ENCODE peak calls at places on chromosomes 4 and X, in five cellular contexts. X, V, S, M and A are unnamed samples.

GRCh38 chr4:66767442-66767841 is 777.9 kb downstream of the CENPC start:
- DNase-seq in X (no peak), S (no peak), V (no peak), M (no peak), A (no peak)

GRCh38 chr4:82785248-82786003 is 13.2 kb downstream of the SCD5 start:
- DNase-seq in M (no peak), X (peak; percentile 17), S (peak; percentile 60), V (no peak), A (no peak)

GRCh38 chr4:150355404-150355803 is 226.5 kb upstream of the MAB21L2 start:
- DNase-seq in M (no peak), X (no peak), S (no peak), V (no peak), A (no peak)

GRCh38 chr4:1249731-1250526 is 999 bp upstream of the CTBP1 start:
- DNase-seq in X (peak; percentile 49), V (peak; percentile 9), S (peak; percentile 62), M (no peak), A (peak; percentile 74)

GRCh38 chrX:78708171-78708570 is 39.3 kb upstream of the LPAR4 start:
- DNase-seq in M (no peak), V (no peak), X (peak; percentile 46), S (peak; percentile 24), A (peak; percentile 5)

GRCh38 chr4:53863163-53863562 is 201.2 kb downstream of the CHIC2 start:
- DNase-seq in V (no peak), X (no peak), S (peak; percentile 29), M (no peak), A (no peak)

GRCh38 chr4:53656421-53656981 is 65.2 kb upstream of the LNX1 start:
- DNase-seq in S (peak; percentile 42), V (no peak), M (no peak), X (no peak), A (no peak)

GRCh38 chr4:87835192-87835591 is 2.4 kb downstream of the MEPE start:
- DNase-seq in S (peak; percentile 45), M (no peak), X (no peak), V (no peak), A (no peak)

GRCh38 chr4:101259876-101260275 is 87.5 kb downstream of the PPP3CA start:
- DNase-seq in X (no peak), M (no peak), S (no peak), V (no peak), A (no peak)

GRCh38 chr4:169810325-169811323 is 52.9 kb upstream of the HPF1 start:
- DNase-seq in V (peak; percentile 35), S (peak; percentile 76), X (no peak), M (peak; percentile 63), A (no peak)

GRCh38 chr4:154822775-154823174 is 41.7 kb downstream of the RBM46 start:
- DNase-seq in S (peak; percentile 2), M (no peak), X (no peak), V (no peak), A (no peak)

GRCh38 chrX:19110642-19111041 is 11.6 kb downstream of the ADGRG2 start:
- DNase-seq in M (no peak), S (no peak), X (no peak), V (no peak), A (no peak)

GRCh38 chr4:8538703-8539567 is 41.3 kb upstream of the GPR78 start:
- DNase-seq in V (peak; percentile 95), X (no peak), M (no peak), S (peak; percentile 55), A (no peak)

GRCh38 chr4:128859887-128860774 is 50.6 kb downstream of the JADE1 start:
- DNase-seq in M (no peak), S (peak; percentile 84), V (no peak), X (no peak), A (no peak)

GRCh38 chr4:78477276-78477675 is 74.3 kb upstream of the ANXA3 start:
- DNase-seq in M (no peak), S (peak; percentile 35), X (no peak), V (no peak), A (no peak)

GRCh38 chrX:130084651-130085237 is 25.6 kb downstream of the ELF4 start:
- DNase-seq in M (no peak), V (no peak), S (no peak), X (no peak), A (no peak)

GRCh38 chrX:17692709-17693346 is 44.5 kb upstream of the SCML1 start:
- DNase-seq in X (peak; percentile 48), S (peak; percentile 4), V (peak; percentile 33), M (no peak), A (no peak)

GRCh38 chr4:104491396-104491821 is 3.3 kb downstream of the CXXC4 start:
- DNase-seq in M (peak; percentile 69), X (peak; percentile 59), V (no peak), S (peak; percentile 65), A (no peak)

GRCh38 chr4:14650127-14650526 is 352.2 kb upstream of the CPEB2 start:
- DNase-seq in M (no peak), S (peak; percentile 1), X (no peak), V (no peak), A (no peak)

GRCh38 chr4:2962099-2962455 is 1.1 kb downstream of the NOP14 start:
- DNase-seq in X (no peak), S (no peak), V (no peak), M (peak; percentile 14), A (no peak)

GRCh38 chr4:168102403-168102802 is 10.1 kb downstream of the ANXA10 start:
- DNase-seq in V (no peak), S (no peak), M (no peak), X (no peak), A (no peak)

GRCh38 chrX:40446927-40447326 is 133.8 kb upstream of the ATP6AP2 start:
- DNase-seq in S (no peak), M (no peak), X (no peak), V (no peak), A (no peak)

GRCh38 chr4:2290488-2290887 is 28.6 kb upstream of the MXD4 start:
- DNase-seq in V (no peak), X (no peak), S (no peak), M (no peak), A (no peak)

GRCh38 chr4:127505203-127505602 is 127.6 kb upstream of the INTU start:
- DNase-seq in V (no peak), M (no peak), S (peak; percentile 65), X (no peak), A (no peak)

GRCh38 chrX:20515841-20516461 is 249.2 kb upstream of the RPS6KA3 start:
- DNase-seq in V (no peak), M (no peak), S (peak; percentile 79), X (no peak), A (no peak)

GRCh38 chr4:140343303-140343702 is 30.1 kb upstream of the SCOC start:
- DNase-seq in S (no peak), X (no peak), M (no peak), V (no peak), A (no peak)

GRCh38 chr4:121147923-121148443 is 16.1 kb downstream of the TNIP3 start:
- DNase-seq in M (no peak), S (no peak), V (no peak), X (no peak), A (no peak)

GRCh38 chr4:94548571-94548970 is 96.8 kb downstream of the PDLIM5 start:
- DNase-seq in M (no peak), X (no peak), V (no peak), S (peak; percentile 86), A (no peak)

GRCh38 chrX:152635941-152636340 is 1.8 kb upstream of the GABRQ start:
- DNase-seq in V (peak; percentile 5), X (peak; percentile 58), M (peak; percentile 47), S (peak; percentile 12), A (peak; percentile 45)

GRCh38 chr4:15234101-15234500 is 193.7 kb upstream of the C1QTNF7 start:
- DNase-seq in V (no peak), S (peak; percentile 96), X (no peak), M (no peak), A (no peak)

GRCh38 chr4:2044119-2044485 is 15.0 kb upstream of the NAT8L start:
- DNase-seq in X (no peak), S (no peak), M (no peak), V (no peak), A (no peak)

GRCh38 chr4:94650690-94651089 is 107.1 kb upstream of the BMPR1B start:
- DNase-seq in X (no peak), V (no peak), S (no peak), M (no peak), A (no peak)

GRCh38 chrX:112473654-112474053 is 206.1 kb downstream of the LHFPL1 start:
- DNase-seq in S (no peak), V (no peak), M (no peak), X (peak; percentile 36), A (no peak)

GRCh38 chrX:112470551-112470950 is 209.2 kb downstream of the LHFPL1 start:
- DNase-seq in M (no peak), V (no peak), X (no peak), S (no peak), A (no peak)
- H2BK12ac ChIP-seq in M (no peak overlapping the region), V (no peak overlapping the region), X (no peak overlapping the region), S (no peak overlapping the region), A (no peak overlapping the region)

DNA sequence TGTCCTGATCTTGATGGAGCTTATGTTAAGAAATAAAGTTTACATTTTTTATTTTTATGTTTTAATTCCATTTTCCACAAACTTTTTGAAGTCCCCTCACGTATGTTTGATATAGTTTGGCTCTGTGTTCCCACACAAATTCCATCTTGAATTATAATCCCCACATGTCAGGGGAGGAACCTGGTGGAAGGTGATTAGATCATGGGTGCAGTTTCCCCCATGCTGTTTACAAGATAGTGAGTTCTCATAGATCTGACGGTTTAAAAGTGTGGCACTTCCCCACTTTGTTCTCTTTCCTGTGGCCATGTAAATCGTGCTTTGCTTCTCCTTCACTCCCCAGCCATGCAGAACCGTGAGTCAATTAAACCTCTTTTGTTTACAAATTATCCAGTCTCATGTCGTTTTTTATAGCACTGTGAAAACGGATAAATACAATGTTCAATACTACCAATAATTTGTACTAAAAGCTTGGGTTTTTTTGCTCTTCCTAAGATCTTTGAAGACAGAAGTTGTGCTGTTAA is 89.8 kb downstream of the PAPSS1 start:
- DNase-seq in X (no peak), S (no peak), M (no peak), V (no peak), A (no peak)
- H2BK12ac ChIP-seq in X (no peak overlapping the region), S (no peak overlapping the region), M (no peak overlapping the region), V (no peak overlapping the region), A (no peak overlapping the region)

GRCh38 chr4:26298198-26298950 is 22.4 kb upstream of the RBPJ start:
- DNase-seq in M (no peak), S (no peak), X (no peak), V (no peak), A (no peak)
- H2BK12ac ChIP-seq in M (no peak overlapping the region), S (no peak overlapping the region), X (no peak overlapping the region), V (no peak overlapping the region), A (peak overlapping the region; percentile 3)

DNA sequence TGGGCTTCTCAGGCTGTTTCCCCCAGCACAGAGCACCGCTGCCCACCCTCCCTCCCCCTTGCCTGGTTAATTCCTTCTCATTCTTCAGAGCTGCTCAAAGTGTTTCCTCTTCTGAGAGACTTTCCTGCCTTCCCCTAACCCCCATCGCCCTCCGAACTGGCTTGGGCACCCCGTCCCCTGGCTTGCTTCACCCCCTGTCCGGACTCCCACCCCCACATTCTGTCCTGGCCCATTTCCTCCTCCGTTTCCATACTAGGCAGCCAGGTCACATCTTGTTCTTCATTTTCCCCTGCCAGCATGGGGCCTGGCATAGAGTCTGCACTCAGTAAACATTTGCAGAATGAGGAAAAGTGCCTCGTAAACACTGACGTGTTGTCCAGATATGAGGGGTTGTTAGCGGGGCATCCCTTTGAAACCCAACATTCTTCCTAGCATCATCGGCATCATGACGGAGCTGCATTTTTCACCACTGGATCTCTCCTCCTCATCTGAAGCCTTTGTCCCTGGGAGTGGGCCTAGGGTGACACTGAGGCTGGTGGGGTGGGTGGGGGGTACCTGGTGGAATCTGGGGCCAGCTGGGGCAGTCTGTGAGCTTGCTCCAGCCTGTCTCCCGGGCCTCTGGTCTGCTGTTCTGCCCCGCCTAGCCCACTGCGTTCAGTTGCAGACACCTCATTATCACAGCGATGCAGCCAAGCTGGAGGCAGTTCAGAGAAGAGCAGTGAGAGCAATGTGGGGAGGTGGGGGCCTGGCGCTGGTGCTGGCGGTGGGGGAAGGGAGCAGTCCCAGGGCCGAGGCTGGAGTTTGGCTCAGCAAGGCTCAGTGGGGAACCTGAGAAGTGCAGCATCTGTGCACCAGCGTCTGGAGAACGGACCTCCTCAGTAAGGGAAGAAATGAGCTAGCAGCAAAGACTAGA is 149.4 kb upstream of the PJA1 start:
- DNase-seq in S (no peak), V (no peak), M (no peak), X (no peak), A (peak; percentile 33)
- H2BK12ac ChIP-seq in S (no peak overlapping the region), V (no peak overlapping the region), M (no peak overlapping the region), X (no peak overlapping the region), A (no peak overlapping the region)